ENCODE peak calls at places on chromosomes 16 and 17, in seven cellular contexts. N is stimulated activated CD8-positive, alpha-beta memory T cell treated with anti-CD3 and anti-CD28 coated beads, Interleukin-4, amount 100 ng/mL, for 4 hours; U is stimulated activated CD4-positive, alpha-beta T cell treated with anti-CD3 and anti-CD28 coated beads, Interleukin-1b, Interleukin-23, amount 100 ng/mL, for 1 hour; B is HT1080; C is WTC11; E is fibroblast of lung; D is fibroblast of the conjunctiva. J is an unnamed sample.
A peak's percentile ranks its signal among the peaks of the same experiment; 100 is the strongest.

GRCh38 chr17:40178021-40178601 is 841 bp downstream of the RAPGEFL1 start:
- DNase-seq in E (no peak), U (no peak), D (no peak), B (no peak), C (peak; percentile 69), N (no peak), J (no peak)

GRCh38 chr17:28554565-28554964 is 2.1 kb upstream of the UNC119 start:
- DNase-seq in N (no peak), D (no peak), C (no peak), U (no peak), E (no peak), B (no peak), J (no peak)

GRCh38 chr16:50246299-50247122 is 19.8 kb upstream of the ADCY7 start:
- DNase-seq in E (no peak), C (peak; percentile 51), D (no peak), U (no peak), B (no peak), N (no peak), J (no peak)

GRCh38 chr17:50867856-50868438 is 1.8 kb upstream of the TOB1 start:
- DNase-seq in D (no peak), E (no peak), B (no peak), U (no peak), N (no peak), C (no peak), J (no peak)

GRCh38 chr17:6543079-6544010 is 13.0 kb downstream of the PITPNM3 start:
- DNase-seq in E (no peak), D (no peak), U (no peak), C (no peak), B (no peak), N (no peak), J (no peak)

GRCh38 chr17:76557368-76558209 is 17.7 kb downstream of the PRCD start:
- DNase-seq in E (peak; percentile 98), C (peak; percentile 97), U (peak; percentile 85), D (peak; percentile 91), B (peak; percentile 95), N (peak; percentile 84), J (peak; percentile 98)

GRCh38 chr16:70746708-70747424 is 54.1 kb downstream of the VAC14 start:
- DNase-seq in E (peak; percentile 96), U (no peak), N (no peak), D (peak; percentile 86), C (no peak), B (peak; percentile 96), J (peak; percentile 94)

GRCh38 chr17:50346313-50347086 is 574 bp downstream of the XYLT2 start:
- DNase-seq in C (peak; percentile 65), N (no peak), B (no peak), D (no peak), U (peak; percentile 28), E (no peak), J (no peak)

GRCh38 chr16:86496929-86497381 is 13.4 kb upstream of the FOXF1 start:
- DNase-seq in E (no peak), C (no peak), N (no peak), U (no peak), D (no peak), B (no peak), J (no peak)

GRCh38 chr17:52885882-52886281 is 727.4 kb upstream of the CA10 start:
- DNase-seq in C (no peak), E (no peak), N (no peak), U (no peak), B (peak; percentile 7), D (no peak), J (no peak)

GRCh38 chr17:56700919-56701420 is 107.5 kb downstream of the NOG start:
- DNase-seq in E (no peak), C (peak; percentile 28), D (no peak), U (no peak), B (no peak), N (no peak), J (no peak)

GRCh38 chr16:85045641-85046471 is 18.3 kb downstream of the KIAA0513 start:
- DNase-seq in E (no peak), C (no peak), N (no peak), U (no peak), D (no peak), B (no peak), J (no peak)

GRCh38 chr17:40091691-40092397 is 8.5 kb downstream of the NR1D1 start:
- DNase-seq in U (no peak), N (no peak), B (no peak), D (no peak), C (no peak), E (no peak), J (no peak)

GRCh38 chr16:1965610-1966009 is 984 bp upstream of the RPS2 start:
- DNase-seq in E (no peak), D (no peak), N (no peak), U (no peak), B (no peak), C (no peak), J (no peak)

GRCh38 chr17:66541461-66542182 is 239.2 kb downstream of the PRKCA start:
- DNase-seq in E (no peak), N (no peak), D (no peak), U (no peak), B (no peak), C (no peak), J (peak; percentile 82)

GRCh38 chr16:57730771-57731730 is 4.5 kb upstream of the KATNB1 start:
- DNase-seq in C (no peak), N (no peak), E (no peak), U (no peak), D (no peak), B (no peak), J (no peak)

GRCh38 chr17:41717408-41718286 is 5.5 kb downstream of the GAST start:
- DNase-seq in E (no peak), N (no peak), C (no peak), U (no peak), B (peak; percentile 63), D (no peak), J (peak; percentile 55)

GRCh38 chr17:16342979-16343378 is 10.3 kb downstream of the CENPV start:
- DNase-seq in N (no peak), C (no peak), E (peak; percentile 12), D (no peak), B (no peak), U (no peak), J (peak; percentile 60)

GRCh38 chr16:3001316-3001715 is 11.4 kb upstream of the CLDN9 start:
- DNase-seq in C (peak; percentile 50), E (no peak), D (no peak), U (no peak), B (no peak), N (no peak), J (no peak)

GRCh38 chr16:31395647-31396046 is 2.5 kb downstream of the ITGAD start:
- DNase-seq in N (no peak), C (no peak), U (no peak), B (no peak), D (no peak), E (no peak), J (no peak)

GRCh38 chr16:56101480-56101879 is 89.8 kb upstream of the GNAO1 start:
- DNase-seq in B (no peak), C (no peak), N (no peak), D (no peak), U (no peak), E (no peak), J (no peak)

GRCh38 chr16:50859628-50860360 is 117.9 kb downstream of the CYLD start:
- DNase-seq in E (no peak), D (no peak), B (no peak), C (no peak), N (no peak), U (no peak), J (no peak)

GRCh38 chr17:38786372-38786771 is 13.0 kb downstream of the PIP4K2B start:
- DNase-seq in N (no peak), C (no peak), U (no peak), B (no peak), D (no peak), E (no peak), J (no peak)

GRCh38 chr17:27985306-27985705 is 57.2 kb upstream of the NLK start:
- DNase-seq in U (no peak), D (no peak), B (no peak), E (no peak), C (no peak), N (no peak), J (peak; percentile 45)

GRCh38 chr17:72457712-72458111 is 336.9 kb downstream of the SOX9 start:
- DNase-seq in B (no peak), U (no peak), C (no peak), N (no peak), E (no peak), D (no peak), J (no peak)

GRCh38 chr16:68283840-68284595 is 19.7 kb downstream of the SLC7A6 start:
- DNase-seq in E (peak; percentile 18), C (no peak), U (no peak), D (peak; percentile 62), N (no peak), B (no peak), J (no peak)

GRCh38 chr17:70517808-70518207 is 348.5 kb downstream of the KCNJ2 start:
- DNase-seq in D (no peak), C (no peak), E (no peak), N (no peak), B (no peak), U (no peak), J (no peak)

GRCh38 chr17:80908206-80908605 is 83.4 kb upstream of the CHMP6 start:
- DNase-seq in N (no peak), C (no peak), D (no peak), E (no peak), U (no peak), B (no peak), J (no peak)

GRCh38 chr17:15414502-15415348 is 52.7 kb downstream of the CDRT4 start:
- DNase-seq in B (no peak), D (no peak), C (no peak), N (no peak), E (no peak), U (no peak), J (no peak)

GRCh38 chr16:79468236-79468635 is 132.3 kb downstream of the MAF start:
- DNase-seq in E (no peak), N (no peak), B (no peak), U (no peak), C (no peak), D (no peak), J (no peak)